ENCODE peak calls at places on chromosomes 11 and 22, in six cellular contexts. M is neural progenitor cell, Y is cardiac muscle cell, P is AG04450, R is IMR-90, E is psoas muscle. I is an unnamed sample.

GRCh38 chr11:57425565-57426438 is 1.1 kb downstream of the SLC43A3 start:
- DNase-seq in E (peak), M (no peak), Y (peak), P (no peak), R (peak), I (no peak)

GRCh38 chr11:126930100-126930841 is 70.3 kb downstream of the KIRREL3 start:
- DNase-seq in R (no peak), E (no peak), Y (no peak), M (no peak), P (no peak), I (no peak)

GRCh38 chr11:45736424-45736823 is 68.5 kb upstream of the SLC35C1 start:
- DNase-seq in Y (peak), M (no peak), P (no peak), E (peak), R (peak), I (peak)

GRCh38 chr11:119346605-119347004 is at the start of gene MFRP:
- DNase-seq in R (no peak), Y (no peak), P (no peak), E (no peak), M (no peak), I (no peak)

GRCh38 chr11:133695376-133695775 is 149.9 kb downstream of the SPATA19 start:
- DNase-seq in E (no peak), R (no peak), P (no peak), M (no peak), Y (no peak), I (no peak)

GRCh38 chr11:128865490-128865889 is 1.6 kb downstream of the KCNJ1 start:
- DNase-seq in E (no peak), Y (no peak), P (no peak), R (peak), M (no peak), I (no peak)

GRCh38 chr22:40525250-40525884 is 111.2 kb downstream of the MRTFA start:
- DNase-seq in R (peak), M (peak), P (no peak), Y (peak), E (peak), I (peak)

GRCh38 chr11:44261800-44262591 is 47.9 kb downstream of the ALX4 start:
- DNase-seq in P (no peak), R (no peak), M (no peak), Y (no peak), E (no peak), I (peak)

GRCh38 chr11:66768088-66768521 is 39.1 kb upstream of the SPTBN2 start:
- DNase-seq in E (no peak), P (no peak), Y (peak), R (peak), M (no peak), I (no peak)

GRCh38 chr11:13287026-13287425 is 9.4 kb downstream of the BMAL1 start:
- DNase-seq in E (no peak), R (no peak), P (no peak), Y (no peak), M (no peak), I (no peak)

GRCh38 chr11:119486691-119487259 is 63.8 kb upstream of the THY1 start:
- DNase-seq in E (no peak), R (no peak), Y (no peak), M (no peak), P (no peak), I (peak)

GRCh38 chr22:24107668-24108067 is 73.6 kb upstream of the SUSD2 start:
- DNase-seq in R (peak), Y (peak), M (no peak), E (peak), P (peak), I (no peak)

GRCh38 chr11:66981976-66982578 is 7.0 kb downstream of the C11orf86 start:
- DNase-seq in P (peak), Y (peak), R (peak), M (no peak), E (peak), I (peak)

GRCh38 chr22:48757581-48757980 is 1070.1 kb downstream of the BRD1 start:
- DNase-seq in E (no peak), R (no peak), P (no peak), M (no peak), Y (no peak), I (no peak)

GRCh38 chr22:31753005-31753633 is 700 bp upstream of the DEPDC5 start:
- DNase-seq in E (peak), Y (peak), P (no peak), R (no peak), M (peak), I (peak)

GRCh38 chr22:24289781-24290181 is 19.1 kb downstream of the SPECC1L start:
- DNase-seq in R (no peak), Y (no peak), E (no peak), M (peak), P (no peak), I (peak)

GRCh38 chr11:62804310-62805043 is 763 bp downstream of the NXF1 start:
- DNase-seq in E (no peak), Y (peak), M (no peak), R (peak), P (no peak), I (no peak)

GRCh38 chr11:16338397-16338796 is 17.9 kb downstream of the SOX6 start:
- DNase-seq in P (peak), R (peak), Y (peak), E (no peak), M (no peak), I (no peak)

GRCh38 chr11:11432621-11433319 is 79.7 kb upstream of the CSNK2A3 start:
- DNase-seq in M (no peak), Y (no peak), E (no peak), P (no peak), R (no peak), I (no peak)

GRCh38 chr11:3879967-3880542 is 24.6 kb downstream of the STIM1 start:
- DNase-seq in R (no peak), M (no peak), P (no peak), E (no peak), Y (no peak), I (no peak)

GRCh38 chr11:73528420-73528819 is 69.5 kb downstream of the FAM168A start:
- DNase-seq in E (no peak), R (no peak), M (no peak), P (no peak), Y (no peak), I (no peak)

GRCh38 chr11:129973809-129974208 is 28.8 kb downstream of the PRDM10 start:
- DNase-seq in P (no peak), E (no peak), Y (no peak), M (peak), R (no peak), I (no peak)

GRCh38 chr22:32855023-32855756 is 53.7 kb downstream of the TIMP3 start:
- DNase-seq in Y (no peak), E (no peak), R (no peak), P (no peak), M (no peak), I (no peak)

GRCh38 chr11:64809781-64810241 is 540 bp downstream of the MEN1 start:
- DNase-seq in Y (peak), M (peak), R (no peak), E (no peak), P (no peak), I (peak)

GRCh38 chr22:30188911-30189310 is 57.6 kb downstream of the LIF start:
- DNase-seq in P (no peak), M (no peak), Y (no peak), R (peak), E (no peak), I (no peak)

GRCh38 chr11:77400775-77401469 is 73.0 kb downstream of the PAK1 start:
- DNase-seq in E (no peak), P (no peak), Y (no peak), M (no peak), R (no peak), I (no peak)

GRCh38 chr11:15309296-15309695 is 194.6 kb downstream of the INSC start:
- DNase-seq in P (no peak), E (no peak), R (no peak), Y (no peak), M (no peak), I (no peak)

GRCh38 chr11:127059286-127060200 is 59.0 kb upstream of the KIRREL3 start:
- DNase-seq in M (no peak), P (no peak), E (no peak), Y (no peak), R (no peak), I (no peak)

GRCh38 chr11:112810951-112811350 is 150.3 kb upstream of the NCAM1 start:
- DNase-seq in M (no peak), Y (no peak), E (no peak), P (no peak), R (no peak), I (no peak)

GRCh38 chr11:1992111-1992510 is 5.5 kb downstream of the H19 start:
- DNase-seq in P (no peak), R (no peak), M (no peak), E (no peak), Y (no peak), I (no peak)

GRCh38 chr22:39472570-39473556 is 16.1 kb downstream of the MGAT3 start:
- DNase-seq in P (no peak), Y (peak), E (no peak), R (no peak), M (no peak), I (no peak)

GRCh38 chr11:46247664-46248063 is 29.8 kb upstream of the CREB3L1 start:
- DNase-seq in M (peak), E (no peak), Y (peak), P (no peak), R (peak), I (peak)

GRCh38 chr11:94658386-94658785 is 91.2 kb downstream of the PIWIL4 start:
- DNase-seq in E (no peak), Y (no peak), P (no peak), R (no peak), M (no peak), I (no peak)

GRCh38 chr11:112795142-112795815 is 165.9 kb upstream of the NCAM1 start:
- DNase-seq in P (no peak), R (peak), Y (peak), M (peak), E (peak), I (peak)

GRCh38 chr11:128399186-128399585 is 188.2 kb downstream of the ETS1 start:
- DNase-seq in R (peak), M (no peak), E (no peak), P (no peak), Y (no peak), I (no peak)

GRCh38 chr22:47382164-47382890 is 619.9 kb downstream of the TBC1D22A start:
- DNase-seq in Y (no peak), R (no peak), P (no peak), M (no peak), E (no peak), I (no peak)

GRCh38 chr11:10934293-10934850 is 76.5 kb upstream of the ZBED5 start:
- DNase-seq in E (no peak), M (no peak), Y (no peak), R (no peak), P (no peak), I (peak)

GRCh38 chr11:7486731-7487130 is 1.4 kb downstream of the OLFML1 start:
- DNase-seq in M (no peak), R (no peak), Y (peak), P (no peak), E (no peak), I (no peak)
- H3K27ac ChIP-seq in M (no peak), R (no peak), Y (no peak), P (no peak), E (no peak), I (no peak)

GRCh38 chr22:45975266-45976161 is 1.4 kb downstream of the WNT7B start:
- DNase-seq in M (peak), P (no peak), R (no peak), Y (no peak), E (no peak), I (no peak)
- H3K4me3 ChIP-seq in M (peak), P (peak), R (no peak), Y (no peak), E (no peak), I (no peak)

GRCh38 chr22:37010976-37011375 is 8.3 kb downstream of the TST start:
- DNase-seq in Y (no peak), E (no peak), R (no peak), M (no peak), P (no peak), I (no peak)
- H3K27ac ChIP-seq in Y (no peak), E (no peak), R (no peak), M (no peak), P (no peak), I (no peak)

GRCh38 chr11:121763526-121763925 is 310.8 kb upstream of the SORL1-AS1 start:
- DNase-seq in P (no peak), R (no peak), Y (no peak), E (no peak), M (no peak), I (no peak)
- H3K4me3 ChIP-seq in P (no peak), R (no peak), Y (no peak), E (no peak), M (no peak), I (no peak)